ENCODE peak calls at places on chromosome 21, in seven cellular contexts. W is transverse colon, B is astrocyte, N is foreskin fibroblast, P is left ventricle myocardium inferior, L is GOT3, E is lower lobe of right lung. K is an unnamed sample.

GRCh38 chr21:41832230-41833137 is 46.7 kb downstream of the PRDM15 start:
- DNase-seq in B (no peak), P (no peak), W (no peak), N (no peak), E (no peak), L (no peak), K (no peak)

GRCh38 chr21:44199448-44199847 is 41.3 kb downstream of the ICOSLG start:
- DNase-seq in P (no peak), N (no peak), B (no peak), W (peak), L (no peak), E (no peak), K (no peak)

GRCh38 chr21:28334407-28334806 is 658.3 kb downstream of the LTN1 start:
- DNase-seq in L (no peak), N (no peak), P (no peak), B (no peak), W (no peak), E (no peak), K (no peak)

GRCh38 chr21:45404726-45405270 is at the start of gene COL18A1:
- DNase-seq in W (peak), L (no peak), N (no peak), B (no peak), E (peak), P (peak), K (no peak)

GRCh38 chr21:43608225-43608624 is 51.1 kb downstream of the HSF2BP start:
- DNase-seq in P (no peak), E (no peak), B (peak), L (no peak), W (no peak), N (peak), K (no peak)

GRCh38 chr21:45309541-45310381 is 22.1 kb upstream of the POFUT2 start:
- DNase-seq in N (no peak), B (no peak), W (no peak), P (peak), L (no peak), E (peak), K (no peak)

GRCh38 chr21:38984568-38984967 is 178.8 kb downstream of the ETS2 start:
- DNase-seq in L (no peak), N (no peak), P (no peak), B (no peak), E (no peak), W (no peak), K (no peak)

GRCh38 chr21:44875341-44875740 is 1.9 kb upstream of the PTTG1IP start:
- DNase-seq in W (no peak), N (peak), B (peak), E (no peak), P (no peak), L (no peak), K (no peak)

GRCh38 chr21:39282911-39283310 is 30.5 kb downstream of the BRWD1 start:
- DNase-seq in L (no peak), B (no peak), P (no peak), W (no peak), N (no peak), E (no peak), K (no peak)

GRCh38 chr21:43727571-43728466 is 8.9 kb downstream of the PDXK start:
- DNase-seq in B (no peak), E (peak), L (no peak), W (no peak), N (peak), P (peak), K (no peak)

GRCh38 chr21:17527240-17527639 is 14.4 kb downstream of the CXADR start:
- DNase-seq in L (no peak), E (no peak), P (no peak), B (peak), W (no peak), N (no peak), K (no peak)

GRCh38 chr21:16742116-16742515 is 770.7 kb upstream of the CXADR start:
- DNase-seq in B (peak), W (no peak), P (peak), N (no peak), L (no peak), E (no peak), K (no peak)

GRCh38 chr21:43812139-43812821 is 22.9 kb downstream of the RRP1 start:
- DNase-seq in P (no peak), L (no peak), N (no peak), W (peak), E (peak), B (no peak), K (no peak)